ENCODE peak calls at places on chromosomes 16 and 17, in seven cellular contexts. N is Right ventricle myocardium superior, Y is colonic mucosa, H is HT-29, Z is left colon, C is Caki2, G is WTC11. R is an unnamed sample.

GRCh38 chr17:26731005-26731921 is 562.7 kb upstream of the WSB1 start:
- DNase-seq in H (no peak), Z (no peak), C (no peak), G (no peak), N (no peak), Y (no peak), R (no peak)

GRCh38 chr17:74212262-74212912 is 984 bp upstream of the TTYH2 start:
- DNase-seq in C (no peak), N (peak), Z (peak), G (peak), H (no peak), Y (peak), R (no peak)

GRCh38 chr16:68257251-68257905 is 6.9 kb upstream of the SLC7A6 start:
- DNase-seq in Y (peak), G (no peak), C (no peak), N (peak), Z (no peak), H (no peak), R (no peak)

GRCh38 chr17:80457236-80457856 is 19.1 kb downstream of the NPTX1 start:
- DNase-seq in H (peak), Y (no peak), Z (no peak), N (no peak), G (no peak), C (no peak), R (no peak)

GRCh38 chr17:58224315-58224714 is 5.3 kb upstream of the MKS1 start:
- DNase-seq in C (peak), N (no peak), Y (no peak), H (no peak), G (no peak), Z (no peak), R (peak)

GRCh38 chr16:28491080-28491969 is 549 bp downstream of the CLN3 start:
- DNase-seq in G (peak), C (peak), N (peak), H (peak), Z (peak), Y (peak), R (no peak)

GRCh38 chr16:30846649-30847402 is 47.1 kb downstream of the BCL7C start:
- DNase-seq in G (no peak), C (no peak), Z (no peak), N (no peak), Y (no peak), H (no peak), R (no peak)

GRCh38 chr17:33039874-33040273 is 48.2 kb downstream of the SPACA3 start:
- DNase-seq in C (no peak), H (no peak), N (no peak), Z (no peak), Y (peak), G (no peak), R (peak)

GRCh38 chr16:14672403-14672971 is 21.6 kb downstream of the PLA2G10 start:
- DNase-seq in G (no peak), N (no peak), Y (peak), Z (peak), H (no peak), C (peak), R (peak)

GRCh38 chr17:18380471-18381157 is 3.0 kb downstream of the EVPLL start:
- DNase-seq in H (no peak), C (no peak), Z (no peak), G (no peak), N (no peak), Y (no peak), R (no peak)

GRCh38 chr17:47969975-47970724 is 763 bp upstream of the CDK5RAP3 start:
- DNase-seq in Z (peak), G (no peak), C (no peak), Y (no peak), H (no peak), N (no peak), R (no peak)

GRCh38 chr16:75198135-75198600 is 8.8 kb downstream of the CTRB2 start:
- DNase-seq in C (no peak), G (no peak), H (no peak), N (no peak), Y (no peak), Z (no peak), R (no peak)

GRCh38 chr17:73646409-73647305 is 2.4 kb upstream of the SDK2 start:
- DNase-seq in G (peak), Y (no peak), Z (no peak), C (no peak), N (no peak), H (no peak), R (no peak)

GRCh38 chr16:4385066-4385788 is 13.6 kb downstream of the VASN start:
- DNase-seq in N (no peak), C (no peak), Y (no peak), Z (no peak), H (no peak), G (no peak), R (no peak)

GRCh38 chr17:4953461-4953961 is 2.6 kb downstream of the ENO3 start:
- DNase-seq in G (no peak), C (peak), Y (no peak), H (no peak), N (no peak), Z (no peak), R (peak)

GRCh38 chr16:81629032-81629802 is 149.9 kb upstream of the PLCG2 start:
- DNase-seq in Y (no peak), H (no peak), C (no peak), N (no peak), G (no peak), Z (no peak), R (no peak)

GRCh38 chr17:45991341-45991740 is 7.7 kb upstream of the STH start:
- DNase-seq in Z (no peak), N (no peak), C (no peak), G (no peak), Y (no peak), H (no peak), R (no peak)

GRCh38 chr16:88719267-88719932 is 13.1 kb downstream of the CTU2 start:
- DNase-seq in Y (no peak), G (no peak), N (peak), H (no peak), Z (no peak), C (no peak), R (no peak)

GRCh38 chr16:67884684-67885083 is at the start of gene NRN1L:
- DNase-seq in Z (peak), N (peak), Y (peak), G (peak), C (peak), H (no peak), R (no peak)

GRCh38 chr17:1673041-1673790 is 11.5 kb downstream of the PRPF8 start:
- DNase-seq in Y (no peak), Z (no peak), C (no peak), N (no peak), H (no peak), G (no peak), R (no peak)

GRCh38 chr16:21599994-21600773 is 807 bp downstream of the METTL9 start:
- DNase-seq in H (peak), C (peak), Y (peak), G (no peak), Z (no peak), N (no peak), R (peak)

GRCh38 chr16:75618782-75619181 is 4.3 kb downstream of the ADAT1 start:
- DNase-seq in N (no peak), Y (no peak), Z (no peak), C (no peak), H (no peak), G (no peak), R (no peak)

GRCh38 chr17:31072186-31072585 is 22.6 kb upstream of the NF1 start:
- DNase-seq in N (no peak), C (no peak), Z (no peak), Y (no peak), H (no peak), G (no peak), R (no peak)

GRCh38 chr17:48441231-48441711 is 11.3 kb upstream of the SKAP1 start:
- DNase-seq in N (no peak), G (no peak), C (no peak), Z (no peak), H (no peak), Y (no peak), R (no peak)

GRCh38 chr16:57619606-57620315 is 8.7 kb upstream of the ADGRG1 start:
- DNase-seq in Y (peak), C (no peak), Z (peak), N (peak), G (peak), H (peak), R (no peak)

GRCh38 chr16:27583634-27584033 is 33.7 kb downstream of the KATNIP start:
- DNase-seq in G (no peak), C (no peak), H (no peak), Y (no peak), Z (no peak), N (no peak), R (no peak)

GRCh38 chr16:74999683-75000480 is 1.1 kb downstream of the ZNRF1 start:
- DNase-seq in C (no peak), N (peak), Y (peak), Z (peak), H (no peak), G (peak), R (no peak)

GRCh38 chr17:44848257-44848795 is 643 bp downstream of the HIGD1B start:
- DNase-seq in Z (no peak), H (no peak), C (no peak), Y (no peak), N (no peak), G (no peak), R (no peak)

GRCh38 chr16:81908466-81909230 is 102.6 kb downstream of the SDR42E1 start:
- DNase-seq in N (no peak), G (no peak), Z (no peak), Y (no peak), H (no peak), C (no peak), R (no peak)

GRCh38 chr16:30335598-30336474 is 19.3 kb downstream of the CD2BP2 start:
- DNase-seq in Z (peak), Y (peak), C (no peak), H (no peak), N (no peak), G (no peak), R (no peak)

R was measured in kidney glomerular epithelial cell.